ENCODE peak calls at places on chromosome 10, in ten cellular contexts. A is Panc1; S is cardiac muscle cell; X is heart left ventricle; T is testis; M is CD4-positive, CD25-positive, alpha-beta regulatory T cell; C is lower lobe of right lung; U is CD8-positive, alpha-beta T cell; L is ovary; P is body of pancreas. K is an unnamed sample.
A peak's percentile ranks its signal among the peaks of the same experiment; 100 is the strongest.

GRCh38 chr10:119654540-119654939 is 3.4 kb downstream of the BAG3 start:
- DNase-seq in T (peak; percentile 41), C (peak; percentile 77), A (no peak), S (peak; percentile 33), P (peak; percentile 52), M (no peak), L (peak; percentile 41), U (no peak), X (peak; percentile 45), K (no peak)

GRCh38 chr10:64771253-64771652 is 1250.1 kb downstream of the REEP3 start:
- DNase-seq in P (no peak), S (no peak), A (no peak), L (no peak), T (no peak), U (no peak), C (no peak), M (no peak), X (no peak), K (no peak)

GRCh38 chr10:131885391-131886165 is 15.2 kb upstream of the PPP2R2D start:
- DNase-seq in S (peak; percentile 76), M (peak; percentile 72), P (peak; percentile 89), X (peak; percentile 71), L (peak; percentile 82), C (peak; percentile 82), T (peak; percentile 81), U (peak; percentile 77), A (no peak), K (peak; percentile 70)

GRCh38 chr10:45000764-45001381 is at the start of gene ZNF22:
- DNase-seq in C (peak; percentile 81), L (peak; percentile 70), A (no peak), S (peak; percentile 85), X (peak; percentile 75), T (peak; percentile 75), P (peak; percentile 72), U (peak; percentile 70), M (peak; percentile 69), K (peak; percentile 73)

GRCh38 chr10:63157845-63158624 is 24.9 kb downstream of the NRBF2 start:
- DNase-seq in A (peak; percentile 74), L (peak; percentile 47), X (peak; percentile 45), C (no peak), T (no peak), P (no peak), S (peak; percentile 95), U (peak; percentile 26), M (peak; percentile 87), K (peak; percentile 16)

GRCh38 chr10:4062751-4063150 is 277.7 kb upstream of the KLF6 start:
- DNase-seq in S (no peak), P (no peak), U (no peak), T (no peak), M (no peak), L (no peak), C (no peak), X (no peak), A (no peak), K (no peak)

GRCh38 chr10:120017731-120018130 is 125.2 kb downstream of the SEC23IP start:
- DNase-seq in M (no peak), S (no peak), A (no peak), L (no peak), X (no peak), U (no peak), P (no peak), T (no peak), C (no peak), K (no peak)

GRCh38 chr10:55091691-55092328 is 290.8 kb upstream of the PCDH15 start:
- DNase-seq in U (no peak), C (no peak), S (peak; percentile 11), L (no peak), X (no peak), P (no peak), T (no peak), A (no peak), M (peak; percentile 1), K (no peak)

GRCh38 chr10:84432891-84433290 is 104.5 kb downstream of the CCSER2 start:
- DNase-seq in P (no peak), L (no peak), U (no peak), A (no peak), C (no peak), S (no peak), T (no peak), X (no peak), M (no peak), K (no peak)

GRCh38 chr10:107546239-107546638 is 381.7 kb upstream of the SORCS1 start:
- DNase-seq in X (no peak), S (peak; percentile 30), A (no peak), U (no peak), T (no peak), C (no peak), P (no peak), M (no peak), L (no peak), K (no peak)

GRCh38 chr10:116210588-116211346 is 62.2 kb downstream of the GFRA1 start:
- DNase-seq in T (no peak), L (no peak), C (no peak), S (no peak), X (no peak), P (no peak), M (no peak), A (no peak), U (no peak), K (no peak)

GRCh38 chr10:77850620-77851231 is 75.8 kb downstream of the DLG5 start:
- DNase-seq in M (no peak), T (no peak), U (no peak), P (no peak), A (no peak), C (no peak), X (no peak), S (no peak), L (no peak), K (no peak)

GRCh38 chr10:101351477-101351876 is 2.5 kb upstream of the BTRC start:
- DNase-seq in S (no peak), X (no peak), U (no peak), M (no peak), A (no peak), T (no peak), C (no peak), P (no peak), L (no peak), K (no peak)

GRCh38 chr10:58870070-58870469 is 306.4 kb upstream of the PHYHIPL start:
- DNase-seq in U (no peak), M (no peak), T (no peak), P (no peak), A (no peak), L (no peak), X (no peak), S (no peak), C (no peak), K (no peak)

GRCh38 chr10:58873161-58873560 is 303.3 kb upstream of the PHYHIPL start:
- DNase-seq in T (no peak), P (no peak), M (no peak), L (no peak), U (no peak), X (no peak), S (no peak), A (no peak), C (no peak), K (no peak)

GRCh38 chr10:58868736-58869435 is 307.6 kb upstream of the PHYHIPL start:
- DNase-seq in M (no peak), T (no peak), C (no peak), A (no peak), P (no peak), S (no peak), X (no peak), U (no peak), L (no peak), K (no peak)

DNA sequence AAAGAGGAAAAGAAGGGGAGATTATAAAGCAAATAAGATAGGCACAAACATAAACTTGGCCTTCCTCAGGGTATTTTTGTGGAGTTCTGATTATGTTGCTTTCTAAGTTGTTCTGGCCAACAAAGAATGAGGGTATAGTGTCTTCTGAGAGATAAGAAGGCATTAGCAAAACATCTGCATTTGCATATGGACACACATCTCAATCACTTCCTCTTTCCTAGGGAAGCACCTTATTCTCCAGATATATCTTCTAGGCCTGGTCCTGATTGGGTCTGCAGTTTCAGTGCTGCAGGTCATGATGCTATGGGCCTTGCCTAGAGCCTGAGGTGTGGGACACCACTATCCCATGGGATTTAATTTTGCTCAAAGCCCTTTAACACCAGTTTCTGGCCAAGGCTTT is 308.8 kb upstream of the PHYHIPL start:
- DNase-seq in X (no peak), U (no peak), M (no peak), S (no peak), T (no peak), A (no peak), C (no peak), P (no peak), L (no peak), K (no peak)
- H3K4me1 ChIP-seq in X (no peaks in the 10 kb centered on the region), U (no peaks in the 10 kb centered on the region), M (no peaks in the 10 kb centered on the region), S (no peaks in the 10 kb centered on the region), T (no peaks in the 10 kb centered on the region), A (no peaks in the 10 kb centered on the region), C (no peaks in the 10 kb centered on the region), P (no peaks in the 10 kb centered on the region), L (no peaks in the 10 kb centered on the region), K (no peaks in the 10 kb centered on the region)

DNA sequence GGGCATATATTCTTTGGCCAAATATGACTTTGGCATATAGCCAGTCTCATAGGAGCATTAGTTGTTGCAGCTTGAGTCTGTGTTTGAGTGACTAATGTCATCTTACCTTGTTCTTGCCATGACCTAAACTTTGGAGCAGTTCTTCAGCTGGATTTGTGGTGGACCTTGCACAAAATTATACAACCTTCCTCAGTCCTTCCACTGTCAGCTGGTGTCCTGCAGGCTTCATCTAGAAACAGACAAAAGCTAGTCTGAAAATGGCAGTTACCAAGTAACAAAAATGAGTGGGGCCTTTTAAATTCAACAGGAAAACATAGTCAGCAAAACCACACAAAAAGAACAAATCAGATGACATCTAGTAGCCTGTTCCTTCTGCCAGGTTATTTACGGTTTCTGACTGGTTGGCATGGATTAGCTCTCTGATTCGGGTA is 59.5 kb upstream of the HECTD2 start:
- DNase-seq in X (no peak), M (no peak), A (no peak), T (no peak), S (peak; percentile 30), C (no peak), L (no peak), U (no peak), P (no peak), K (no peak)
- H3K27ac ChIP-seq in X (no peak overlapping the region), M (no peak overlapping the region), A (no peak overlapping the region), T (no peak overlapping the region), S (no peak overlapping the region), C (no peak overlapping the region), L (no peak overlapping the region), U (no peak overlapping the region), P (no peak overlapping the region), K (no peak overlapping the region)

DNA sequence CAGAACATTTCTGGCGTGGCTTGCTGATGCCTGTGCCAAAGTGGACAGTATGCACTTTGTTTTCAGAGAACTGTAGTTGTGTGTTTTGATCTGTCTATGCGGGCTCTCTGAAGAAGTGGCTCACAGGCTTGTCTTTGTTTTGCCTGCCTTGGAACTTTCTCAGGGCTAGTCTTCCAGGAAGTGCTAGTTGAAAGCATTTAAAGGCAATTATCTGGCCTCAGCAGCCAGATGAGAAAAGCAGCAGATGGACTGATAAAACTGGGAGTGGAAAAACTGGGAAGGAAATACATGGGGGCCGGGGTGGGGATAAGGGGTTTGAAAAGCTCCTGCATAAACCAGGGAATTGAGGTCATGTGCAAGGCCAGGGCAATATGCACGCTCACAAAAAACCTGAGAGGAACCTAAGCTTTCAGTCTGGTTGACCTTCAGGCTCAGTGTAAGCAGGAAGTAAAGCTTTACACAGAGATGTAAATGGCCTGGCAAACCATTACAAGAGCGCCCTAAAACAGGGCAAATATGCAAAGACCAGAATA is 94.5 kb downstream of the ZNF33B start:
- DNase-seq in M (no peak), L (no peak), S (no peak), P (no peak), X (no peak), U (no peak), T (peak; percentile 71), C (no peak), A (no peak), K (no peak)
- H3K9me3 ChIP-seq in M (peaks cover 76% of the 10 kb centered on the region), L (peaks cover 3% of the 10 kb centered on the region), S (no peaks in the 10 kb centered on the region), P (no peaks in the 10 kb centered on the region), X (peaks cover 69% of the 10 kb centered on the region), U (peaks cover 16% of the 10 kb centered on the region), T (no peaks in the 10 kb centered on the region), C (peaks cover 66% of the 10 kb centered on the region), A (peaks cover 53% of the 10 kb centered on the region), K (peaks cover 16% of the 10 kb centered on the region)

GRCh38 chr10:6200588-6201510 is 1.9 kb upstream of the PFKFB3 start:
- DNase-seq in T (peak; percentile 60), L (peak; percentile 59), P (peak; percentile 79), X (peak; percentile 37), M (peak; percentile 48), A (no peak), U (no peak), S (no peak), C (no peak), K (no peak)
- H3K4me1 ChIP-seq in T (peaks cover 33% of the 10 kb centered on the region), L (peaks cover 12% of the 10 kb centered on the region), P (peaks cover 57% of the 10 kb centered on the region), X (peaks cover 34% of the 10 kb centered on the region), M (peaks cover 35% of the 10 kb centered on the region), A (peaks cover 12% of the 10 kb centered on the region), U (peaks cover 18% of the 10 kb centered on the region), S (peaks cover 27% of the 10 kb centered on the region), C (peaks cover 61% of the 10 kb centered on the region), K (peaks cover 19% of the 10 kb centered on the region)

K was measured in CD8-positive, alpha-beta memory T cell.